ENCODE peak calls at places on chromosomes 7 and 10, in six cellular contexts. V is PC-3, N is gastrocnemius medialis, G is fibroblast of lung, M is right cardiac atrium, Q is H9. H is an unnamed sample.
A peak's percentile ranks its signal among the peaks of the same experiment; 100 is the strongest.

GRCh38 chr7:17412883-17413282 is 114.4 kb downstream of the AHR start:
- DNase-seq in V (no peak), N (no peak), G (no peak), M (no peak), Q (no peak), H (no peak)

GRCh38 chr7:16550671-16551070 is 24.0 kb downstream of the LRRC72 start:
- DNase-seq in V (no peak), N (no peak), G (no peak), M (no peak), Q (no peak), H (no peak)

GRCh38 chr7:135684134-135684533 is 21.8 kb downstream of the STMP1 start:
- DNase-seq in V (no peak), N (no peak), G (no peak), M (no peak), Q (no peak), H (no peak)

GRCh38 chr7:151408839-151409554 is 841 bp downstream of the WDR86 start:
- DNase-seq in V (no peak), N (no peak), G (no peak), M (peak; percentile 39), Q (peak; percentile 60), H (no peak)

GRCh38 chr7:120858299-120858636 is 324 bp upstream of the TSPAN12 start:
- DNase-seq in V (peak; percentile 54), N (no peak), G (no peak), M (no peak), Q (no peak), H (no peak)

GRCh38 chr10:66273966-66274519 is 651.8 kb upstream of the LRRTM3 start:
- DNase-seq in V (peak; percentile 82), N (no peak), G (no peak), M (no peak), Q (no peak), H (no peak)

GRCh38 chr7:39073432-39073831 is 95.7 kb downstream of the POU6F2 start:
- DNase-seq in V (no peak), N (no peak), G (no peak), M (peak; percentile 59), Q (peak; percentile 35), H (no peak)

GRCh38 chr7:44279286-44279685 is 46.1 kb downstream of the CAMK2B start:
- DNase-seq in V (no peak), N (peak; percentile 6), G (no peak), M (peak; percentile 9), Q (no peak), H (no peak)

GRCh38 chr7:146172112-146172511 is 55.5 kb downstream of the CNTNAP2 start:
- DNase-seq in V (peak; percentile 8), N (no peak), G (no peak), M (no peak), Q (no peak), H (no peak)

GRCh38 chr10:113454341-113455061 is 98.4 kb upstream of the HABP2 start:
- DNase-seq in V (peak; percentile 45), N (no peak), G (peak; percentile 34), M (peak; percentile 83), Q (peak; percentile 78), H (peak; percentile 67)

GRCh38 chr7:120523985-120524384 is 251.0 kb downstream of the KCND2 start:
- DNase-seq in V (no peak), N (no peak), G (no peak), M (no peak), Q (no peak), H (no peak)

GRCh38 chr10:13317474-13317873 is 17.6 kb upstream of the PHYH start:
- DNase-seq in V (no peak), N (no peak), G (peak; percentile 28), M (peak; percentile 74), Q (peak; percentile 51), H (no peak)

GRCh38 chr7:142533920-142534319 is 215.4 kb upstream of the PRSS1 start:
- DNase-seq in V (no peak), N (no peak), G (no peak), M (no peak), Q (no peak), H (no peak)

GRCh38 chr7:82810558-82811259 is 352.0 kb downstream of the PCLO start:
- DNase-seq in V (peak; percentile 63), N (no peak), G (peak; percentile 85), M (no peak), Q (no peak), H (no peak)

GRCh38 chr7:124813962-124814798 is 48.6 kb upstream of the GPR37 start:
- DNase-seq in V (no peak), N (no peak), G (no peak), M (no peak), Q (no peak), H (no peak)

GRCh38 chr7:102472126-102473041 is 6.3 kb downstream of the POLR2J start:
- DNase-seq in V (no peak), N (peak; percentile 15), G (no peak), M (peak; percentile 50), Q (no peak), H (no peak)

GRCh38 chr10:92387289-92387940 is 96.4 kb downstream of the MARCHF5 start:
- DNase-seq in V (peak; percentile 51), N (no peak), G (peak; percentile 71), M (peak; percentile 57), Q (peak; percentile 96), H (no peak)

GRCh38 chr7:71780282-71780681 is 631.9 kb downstream of the CALN1 start:
- DNase-seq in V (no peak), N (no peak), G (no peak), M (no peak), Q (no peak), H (peak; percentile 43)

GRCh38 chr7:55898287-55898686 is 11.0 kb downstream of the ZNF713 start:
- DNase-seq in V (peak; percentile 22), N (no peak), G (no peak), M (no peak), Q (no peak), H (no peak)

GRCh38 chr10:132927824-132928223 is 14.5 kb downstream of the CFAP46 start:
- DNase-seq in V (no peak), N (no peak), G (no peak), M (no peak), Q (no peak), H (no peak)

GRCh38 chr10:127921075-127921750 is 14.3 kb downstream of the PTPRE start:
- DNase-seq in V (no peak), N (no peak), G (no peak), M (no peak), Q (no peak), H (no peak)

GRCh38 chr7:120274482-120274881 is 1.5 kb downstream of the KCND2 start:
- DNase-seq in V (no peak), N (no peak), G (no peak), M (peak; percentile 20), Q (no peak), H (no peak)

GRCh38 chr7:25545125-25546008 is 317.1 kb upstream of the NPVF start:
- DNase-seq in V (no peak), N (no peak), G (no peak), M (peak; percentile 72), Q (no peak), H (no peak)

GRCh38 chr10:83075395-83076072 is 1063.8 kb upstream of the GHITM start:
- DNase-seq in V (no peak), N (no peak), G (no peak), M (no peak), Q (no peak), H (no peak)

GRCh38 chr7:41688012-41688625 is 14.8 kb downstream of the INHBA start:
- DNase-seq in V (peak; percentile 58), N (no peak), G (no peak), M (no peak), Q (no peak), H (no peak)

GRCh38 chr10:130859427-130859826 is 452.1 kb downstream of the TCERG1L start:
- DNase-seq in V (no peak), N (no peak), G (no peak), M (no peak), Q (no peak), H (no peak)
- H3K9me3 ChIP-seq in V (no peaks in the 10 kb centered on the region), N (peaks cover 3% of the 10 kb centered on the region), G (no peaks in the 10 kb centered on the region), M (no peaks in the 10 kb centered on the region), Q (no peaks in the 10 kb centered on the region), H (peaks cover 13% of the 10 kb centered on the region)

GRCh38 chr7:157928808-157929425 is 592.1 kb downstream of the DNAJB6 start:
- DNase-seq in V (no peak), N (no peak), G (no peak), M (no peak), Q (no peak), H (no peak)

GRCh38 chr7:157929671-157930070 is 592.9 kb downstream of the DNAJB6 start:
- DNase-seq in V (no peak), N (no peak), G (no peak), M (no peak), Q (no peak), H (no peak)

GRCh38 chr7:157930441-157930840 is 593.6 kb downstream of the DNAJB6 start:
- DNase-seq in V (no peak), N (no peak), G (no peak), M (no peak), Q (no peak), H (no peak)

GRCh38 chr7:157930926-157931466 is 594.2 kb downstream of the DNAJB6 start:
- DNase-seq in V (no peak), N (no peak), G (no peak), M (no peak), Q (no peak), H (no peak)

GRCh38 chr7:157932498-157933218 is 595.9 kb downstream of the DNAJB6 start:
- DNase-seq in V (peak; percentile 59), N (no peak), G (no peak), M (no peak), Q (no peak), H (no peak)
- H3K9me3 ChIP-seq in V (peaks cover 39% of the 10 kb centered on the region), N (no peaks in the 10 kb centered on the region), G (no peaks in the 10 kb centered on the region), M (no peaks in the 10 kb centered on the region), Q (no peaks in the 10 kb centered on the region), H (no peaks in the 10 kb centered on the region)

GRCh38 chr7:154579711-154580110 is 423.2 kb downstream of the PAXIP1 start:
- DNase-seq in V (no peak), N (no peak), G (no peak), M (no peak), Q (no peak), H (no peak)

GRCh38 chr7:154576604-154577003 is 426.3 kb downstream of the PAXIP1 start:
- DNase-seq in V (no peak), N (no peak), G (no peak), M (no peak), Q (no peak), H (no peak)

GRCh38 chr7:154577141-154577540 is 425.8 kb downstream of the PAXIP1 start:
- DNase-seq in V (no peak), N (no peak), G (no peak), M (no peak), Q (no peak), H (no peak)

GRCh38 chr7:154575497-154575896 is 427.4 kb downstream of the PAXIP1 start:
- DNase-seq in V (no peak), N (no peak), G (no peak), M (no peak), Q (no peak), H (no peak)

GRCh38 chr7:154578351-154578750 is 424.6 kb downstream of the PAXIP1 start:
- DNase-seq in V (no peak), N (no peak), G (no peak), M (no peak), Q (no peak), H (no peak)
- H3K9me3 ChIP-seq in V (no peaks in the 10 kb centered on the region), N (no peaks in the 10 kb centered on the region), G (no peaks in the 10 kb centered on the region), M (no peaks in the 10 kb centered on the region), Q (no peaks in the 10 kb centered on the region), H (no peaks in the 10 kb centered on the region)

DNA sequence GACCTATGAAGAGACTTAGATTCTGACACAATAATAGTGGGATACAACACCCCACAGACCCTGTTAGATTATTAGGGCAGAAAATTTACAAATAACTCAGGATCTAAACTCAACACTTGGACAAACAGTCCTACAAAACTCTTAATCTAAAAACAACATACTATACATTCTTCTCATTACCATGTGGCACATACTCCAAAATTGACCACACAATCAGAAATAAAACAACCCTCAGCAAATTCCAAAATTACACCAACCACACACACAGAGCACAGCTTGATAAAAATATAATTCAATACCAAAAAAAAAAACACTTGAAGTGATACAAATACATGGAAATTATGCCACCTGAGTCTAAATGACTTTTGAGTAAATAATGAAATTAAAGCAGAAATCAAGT is 7.8 kb downstream of the ZNF680 start:
- DNase-seq in V (no peak), N (no peak), G (no peak), M (no peak), Q (no peak), H (no peak)
- H3K9me3 ChIP-seq in V (peaks cover 12% of the 10 kb centered on the region), N (no peaks in the 10 kb centered on the region), G (no peaks in the 10 kb centered on the region), M (no peaks in the 10 kb centered on the region), Q (peaks cover 5% of the 10 kb centered on the region), H (no peaks in the 10 kb centered on the region)

H was measured in right atrium auricular region.